ENCODE peak calls at places on chromosome 4, in seven cellular contexts. One of them, this sample, is unnamed.

GRCh38 chr4:77347341-77347740 is 190.3 kb downstream of the CCNG2 start:
- DNase-seq in adrenal gland: no peak
- DNase-seq in myocyte: no peak
- DNase-seq in activated CD4-positive, alpha-beta T cell treated with anti-CD3 and anti-CD28 coated beads, Interleukin-2, amount 50 U/mL, for 48 hours: no peak
- DNase-seq in NCI-H69: no peak
- DNase-seq in stimulated activated CD8-positive, alpha-beta memory T cell treated with anti-CD3 and anti-CD28 coated beads, Interleukin-15, amount 100 ng/mL, for 48 hours: no peak
- DNase-seq in HEK293T: no peak
- DNase-seq in this sample: no peak

GRCh38 chr4:164807611-164808010 is 53.7 kb downstream of the SMIM31 start:
- DNase-seq in adrenal gland: no peak
- DNase-seq in myocyte: peak; percentile 55
- DNase-seq in activated CD4-positive, alpha-beta T cell treated with anti-CD3 and anti-CD28 coated beads, Interleukin-2, amount 50 U/mL, for 48 hours: no peak
- DNase-seq in NCI-H69: no peak
- DNase-seq in stimulated activated CD8-positive, alpha-beta memory T cell treated with anti-CD3 and anti-CD28 coated beads, Interleukin-15, amount 100 ng/mL, for 48 hours: no peak
- DNase-seq in HEK293T: no peak
- DNase-seq in this sample: no peak

GRCh38 chr4:25982962-25983361 is 68.9 kb downstream of the SMIM20 start:
- DNase-seq in adrenal gland: no peak
- DNase-seq in myocyte: no peak
- DNase-seq in activated CD4-positive, alpha-beta T cell treated with anti-CD3 and anti-CD28 coated beads, Interleukin-2, amount 50 U/mL, for 48 hours: no peak
- DNase-seq in NCI-H69: no peak
- DNase-seq in stimulated activated CD8-positive, alpha-beta memory T cell treated with anti-CD3 and anti-CD28 coated beads, Interleukin-15, amount 100 ng/mL, for 48 hours: no peak
- DNase-seq in HEK293T: no peak
- DNase-seq in this sample: no peak

GRCh38 chr4:142886566-142886965 is 40.5 kb upstream of the INPP4B start:
- DNase-seq in adrenal gland: no peak
- DNase-seq in myocyte: no peak
- DNase-seq in activated CD4-positive, alpha-beta T cell treated with anti-CD3 and anti-CD28 coated beads, Interleukin-2, amount 50 U/mL, for 48 hours: no peak
- DNase-seq in NCI-H69: no peak
- DNase-seq in stimulated activated CD8-positive, alpha-beta memory T cell treated with anti-CD3 and anti-CD28 coated beads, Interleukin-15, amount 100 ng/mL, for 48 hours: no peak
- DNase-seq in HEK293T: no peak
- DNase-seq in this sample: no peak

GRCh38 chr4:38188631-38189101 is 228.5 kb downstream of the PTTG2 start:
- DNase-seq in adrenal gland: no peak
- DNase-seq in myocyte: no peak
- DNase-seq in activated CD4-positive, alpha-beta T cell treated with anti-CD3 and anti-CD28 coated beads, Interleukin-2, amount 50 U/mL, for 48 hours: no peak
- DNase-seq in NCI-H69: peak; percentile 11
- DNase-seq in stimulated activated CD8-positive, alpha-beta memory T cell treated with anti-CD3 and anti-CD28 coated beads, Interleukin-15, amount 100 ng/mL, for 48 hours: no peak
- DNase-seq in HEK293T: no peak
- DNase-seq in this sample: no peak

GRCh38 chr4:173370130-173370476 is 651 bp upstream of the SAP30 start:
- DNase-seq in adrenal gland: peak; percentile 72
- DNase-seq in myocyte: no peak
- DNase-seq in activated CD4-positive, alpha-beta T cell treated with anti-CD3 and anti-CD28 coated beads, Interleukin-2, amount 50 U/mL, for 48 hours: peak; percentile 59
- DNase-seq in NCI-H69: no peak
- DNase-seq in stimulated activated CD8-positive, alpha-beta memory T cell treated with anti-CD3 and anti-CD28 coated beads, Interleukin-15, amount 100 ng/mL, for 48 hours: peak; percentile 27
- DNase-seq in HEK293T: no peak
- DNase-seq in this sample: no peak

GRCh38 chr4:94758141-94758699 is 465 bp downstream of the BMPR1B start:
- DNase-seq in adrenal gland: peak; percentile 32
- DNase-seq in myocyte: peak; percentile 52
- DNase-seq in activated CD4-positive, alpha-beta T cell treated with anti-CD3 and anti-CD28 coated beads, Interleukin-2, amount 50 U/mL, for 48 hours: peak; percentile 2
- DNase-seq in NCI-H69: peak; percentile 67
- DNase-seq in stimulated activated CD8-positive, alpha-beta memory T cell treated with anti-CD3 and anti-CD28 coated beads, Interleukin-15, amount 100 ng/mL, for 48 hours: no peak
- DNase-seq in HEK293T: peak; percentile 51
- DNase-seq in this sample: no peak

GRCh38 chr4:108006361-108006760 is 16.7 kb downstream of the HADH start:
- DNase-seq in adrenal gland: no peak
- DNase-seq in myocyte: peak; percentile 75
- DNase-seq in activated CD4-positive, alpha-beta T cell treated with anti-CD3 and anti-CD28 coated beads, Interleukin-2, amount 50 U/mL, for 48 hours: no peak
- DNase-seq in NCI-H69: no peak
- DNase-seq in stimulated activated CD8-positive, alpha-beta memory T cell treated with anti-CD3 and anti-CD28 coated beads, Interleukin-15, amount 100 ng/mL, for 48 hours: no peak
- DNase-seq in HEK293T: no peak
- DNase-seq in this sample: no peak

GRCh38 chr4:38050560-38051350 is 90.6 kb downstream of the PTTG2 start:
- DNase-seq in adrenal gland: no peak
- DNase-seq in myocyte: no peak
- DNase-seq in activated CD4-positive, alpha-beta T cell treated with anti-CD3 and anti-CD28 coated beads, Interleukin-2, amount 50 U/mL, for 48 hours: no peak
- DNase-seq in NCI-H69: no peak
- DNase-seq in stimulated activated CD8-positive, alpha-beta memory T cell treated with anti-CD3 and anti-CD28 coated beads, Interleukin-15, amount 100 ng/mL, for 48 hours: no peak
- DNase-seq in HEK293T: no peak
- DNase-seq in this sample: no peak

This sample was measured in NCI-H1048.